ENCODE peak calls at places on chromosomes 16 and 17, in nine cellular contexts. O, G, S, Y, F, J, X, N and B are unnamed samples.

GRCh38 chr17:48960834-48961515 is 7.4 kb downstream of the GIP start:
- DNase-seq in N (no peak), X (no peak), S (no peak), J (no peak), O (peak; percentile 73), G (peak; percentile 35), Y (no peak), F (no peak), B (no peak)

GRCh38 chr17:82592751-82593589 is 55.3 kb downstream of the WDR45B start:
- DNase-seq in Y (peak; percentile 73), O (peak; percentile 87), J (peak; percentile 81), X (peak; percentile 70), S (peak; percentile 76), G (no peak), F (peak; percentile 91), N (peak; percentile 30), B (no peak)

GRCh38 chr16:51431517-51432241 is 280.6 kb upstream of the SALL1 start:
- DNase-seq in S (peak; percentile 8), O (no peak), X (no peak), N (no peak), F (no peak), J (no peak), Y (no peak), G (no peak), B (peak; percentile 33)

GRCh38 chr16:69057400-69058378 is 47.8 kb upstream of the HAS3 start:
- DNase-seq in G (no peak), X (peak; percentile 64), N (peak; percentile 59), O (no peak), S (no peak), J (peak; percentile 50), F (peak; percentile 62), Y (no peak), B (peak; percentile 73)

GRCh38 chr16:3478242-3478925 is 16.9 kb downstream of the C16orf90 start:
- DNase-seq in O (no peak), F (no peak), G (no peak), S (peak; percentile 54), N (no peak), Y (no peak), X (no peak), J (no peak), B (no peak)

GRCh38 chr17:46191332-46192210 is 1.7 kb downstream of the KANSL1 start:
- DNase-seq in F (no peak), G (peak; percentile 57), O (peak; percentile 58), Y (peak; percentile 67), N (no peak), S (peak; percentile 38), X (no peak), J (peak; percentile 25), B (no peak)

GRCh38 chr17:64787255-64787920 is 125.3 kb upstream of the SMURF2 start:
- DNase-seq in G (no peak), X (no peak), F (peak; percentile 48), S (peak; percentile 70), Y (no peak), J (no peak), N (no peak), O (peak; percentile 82), B (no peak)

GRCh38 chr17:332023-332422 is 20.6 kb downstream of the RPH3AL start:
- DNase-seq in N (no peak), J (no peak), Y (no peak), G (no peak), S (no peak), X (no peak), O (no peak), F (peak; percentile 63), B (no peak)

GRCh38 chr16:77409311-77409710 is 25.5 kb downstream of the ADAMTS18 start:
- DNase-seq in G (no peak), S (no peak), J (no peak), N (no peak), Y (peak; percentile 48), X (no peak), O (no peak), F (no peak), B (no peak)

GRCh38 chr17:68734911-68735310 is 133.7 kb upstream of the FAM20A start:
- DNase-seq in G (no peak), X (no peak), J (no peak), Y (no peak), O (no peak), S (no peak), F (no peak), N (no peak), B (no peak)

GRCh38 chr16:14088155-14088753 is 17.1 kb downstream of the MRTFB start:
- DNase-seq in X (no peak), F (no peak), S (no peak), G (no peak), Y (no peak), J (no peak), N (no peak), O (peak; percentile 96), B (no peak)

GRCh38 chr17:77136420-77136767 is 4.4 kb upstream of the SEC14L1 start:
- DNase-seq in S (no peak), G (no peak), Y (no peak), J (no peak), O (no peak), X (no peak), F (no peak), N (no peak), B (no peak)

GRCh38 chr16:79093554-79093967 is 507.0 kb downstream of the MAF start:
- DNase-seq in G (no peak), N (no peak), Y (no peak), J (no peak), O (no peak), F (no peak), X (no peak), S (peak; percentile 29), B (no peak)

GRCh38 chr17:64357191-64357981 is 33.3 kb downstream of the PECAM1 start:
- DNase-seq in Y (peak; percentile 91), F (peak; percentile 91), O (no peak), G (no peak), S (peak; percentile 41), N (no peak), X (no peak), J (no peak), B (no peak)

GRCh38 chr16:68223072-68223471 is 12.9 kb downstream of the ESRP2 start:
- DNase-seq in X (no peak), S (no peak), Y (no peak), N (no peak), F (no peak), G (no peak), O (no peak), J (no peak), B (no peak)

GRCh38 chr16:67082891-67083290 is 26.9 kb upstream of the PHAF1 start:
- DNase-seq in N (no peak), J (no peak), Y (no peak), F (no peak), X (no peak), O (no peak), G (no peak), S (no peak), B (no peak)

GRCh38 chr16:58634265-58634802 is 4.7 kb upstream of the CNOT1 start:
- DNase-seq in Y (no peak), G (no peak), O (peak; percentile 91), S (no peak), N (no peak), F (no peak), X (no peak), J (no peak), B (no peak)

GRCh38 chr16:31702796-31703195 is 170.8 kb upstream of the ZNF267 start:
- DNase-seq in O (no peak), J (no peak), G (no peak), N (no peak), Y (no peak), X (no peak), S (no peak), F (no peak), B (no peak)

GRCh38 chr17:2709173-2709661 is 2.3 kb downstream of the CLUH start:
- DNase-seq in J (peak; percentile 66), S (peak; percentile 85), X (no peak), Y (no peak), F (peak; percentile 64), N (peak; percentile 23), G (no peak), O (no peak), B (no peak)

GRCh38 chr16:54928421-54929089 is 2.1 kb upstream of the IRX5 start:
- DNase-seq in O (no peak), G (peak; percentile 70), Y (peak; percentile 24), S (no peak), F (no peak), X (no peak), N (no peak), J (peak; percentile 78), B (no peak)

GRCh38 chr17:38797091-38797490 is 2.3 kb downstream of the PIP4K2B start:
- DNase-seq in N (no peak), F (no peak), J (no peak), G (no peak), O (no peak), Y (no peak), X (no peak), S (no peak), B (no peak)

GRCh38 chr17:12391468-12391867 is 274.2 kb upstream of the MYOCD start:
- DNase-seq in X (no peak), N (no peak), J (no peak), Y (no peak), G (no peak), S (no peak), F (no peak), O (no peak), B (no peak)

GRCh38 chr16:86783626-86784266 is 205.4 kb downstream of the FOXL1 start:
- DNase-seq in X (no peak), O (no peak), Y (no peak), S (no peak), G (no peak), F (peak; percentile 80), N (no peak), J (peak; percentile 93), B (no peak)
- TF ChIP-seq POLR2AphosphoS5 in X (no peak), O (no peak), Y (no peak), S (no peak), G (no peak), F (no peak), N (no peak), J (peak; percentile 92), B (no peak)

DNA sequence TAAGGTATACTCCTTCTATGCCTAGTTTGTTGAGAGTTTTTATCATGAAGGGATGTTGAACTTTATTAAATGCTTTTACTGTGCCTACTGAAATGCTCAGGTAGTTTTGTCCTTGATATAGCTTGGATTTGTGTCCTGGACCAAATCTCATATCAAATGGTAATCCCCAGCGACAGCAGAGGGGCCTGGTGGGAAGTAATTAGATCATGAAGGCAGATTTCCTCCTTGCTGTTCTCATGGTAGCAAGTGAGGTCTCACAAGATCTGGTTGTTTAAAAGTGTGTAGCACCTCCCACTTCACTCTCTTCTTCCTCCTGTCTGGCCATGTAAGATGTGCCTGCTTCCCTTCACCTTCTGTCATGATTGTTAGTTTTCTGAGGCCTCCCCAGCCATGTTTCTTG is 78.2 kb downstream of the KIF2B start:
- DNase-seq in N (no peak), G (no peak), F (no peak), J (no peak), Y (no peak), X (no peak), S (no peak), O (no peak), B (no peak)
- H3K9me3 ChIP-seq in N (no peaks in the 10 kb centered on the region), G (no peaks in the 10 kb centered on the region), F (peaks cover 2% of the 10 kb centered on the region), J (no peaks in the 10 kb centered on the region), Y (no peaks in the 10 kb centered on the region), X (peaks cover 37% of the 10 kb centered on the region), S (no peaks in the 10 kb centered on the region), O (peaks cover 18% of the 10 kb centered on the region), B (no peaks in the 10 kb centered on the region)

GRCh38 chr16:84532299-84532724 is 27.9 kb upstream of the MEAK7 start:
- DNase-seq in Y (peak; percentile 93), F (peak; percentile 78), S (peak; percentile 24), J (peak; percentile 35), X (no peak), G (no peak), N (no peak), O (peak; percentile 56), B (peak; percentile 55)
- TF ChIP-seq POLR2AphosphoS5 in Y (peak; percentile 62), F (no peak), S (peak; percentile 29), J (peak; percentile 70), X (no peak), G (no peak), N (no peak), O (no peak), B (no peak)

GRCh38 chr16:89071686-89072182 is 21.9 kb upstream of the ACSF3 start:
- DNase-seq in S (peak; percentile 51), X (no peak), F (no peak), G (peak; percentile 53), J (no peak), N (no peak), Y (no peak), O (no peak), B (no peak)
- H3K9me3 ChIP-seq in S (no peaks in the 10 kb centered on the region), X (peaks cover 31% of the 10 kb centered on the region), F (no peaks in the 10 kb centered on the region), G (peaks cover 22% of the 10 kb centered on the region), J (no peaks in the 10 kb centered on the region), N (peaks cover 7% of the 10 kb centered on the region), Y (no peaks in the 10 kb centered on the region), O (peaks cover 21% of the 10 kb centered on the region), B (no peaks in the 10 kb centered on the region)